ENCODE peak calls at places on chromosomes 12 and 14, in five cellular contexts. A is Peyer's patch, L is lung, Y is ascending aorta, S is upper lobe of right lung. T is an unnamed sample.

GRCh38 chr14:91173867-91174266 is 60.0 kb downstream of the DGLUCY start:
- DNase-seq in A (no peak), L (no peak), Y (no peak), S (no peak), T (no peak)

GRCh38 chr14:56243110-56243509 is 124.9 kb downstream of the PELI2 start:
- DNase-seq in A (no peak), L (no peak), Y (no peak), S (no peak), T (no peak)

GRCh38 chr12:45426294-45426693 is 210.4 kb downstream of the ANO6 start:
- DNase-seq in A (no peak), L (no peak), Y (no peak), S (no peak), T (no peak)

GRCh38 chr14:75456069-75457023 is 28.5 kb downstream of the JDP2 start:
- DNase-seq in A (no peak), L (no peak), Y (no peak), S (no peak), T (peak; percentile 40)

GRCh38 chr14:76090611-76091010 is 61.1 kb upstream of the GPATCH2L start:
- DNase-seq in A (no peak), L (no peak), Y (no peak), S (no peak), T (no peak)

GRCh38 chr14:45698462-45699134 is 445.6 kb upstream of the MIS18BP1 start:
- DNase-seq in A (no peak), L (no peak), Y (no peak), S (no peak), T (peak; percentile 49)

GRCh38 chr14:35229495-35230089 is 62.6 kb upstream of the PSMA6 start:
- DNase-seq in A (no peak), L (no peak), Y (no peak), S (no peak), T (no peak)

GRCh38 chr12:131535779-131536178 is 175.1 kb upstream of the SFSWAP start:
- DNase-seq in A (no peak), L (no peak), Y (no peak), S (no peak), T (no peak)

GRCh38 chr14:76499399-76499798 is 123.5 kb downstream of the ESRRB start:
- DNase-seq in A (no peak), L (no peak), Y (no peak), S (peak; percentile 52), T (no peak)

GRCh38 chr12:95740751-95741150 is 49.8 kb downstream of the NTN4 start:
- DNase-seq in A (no peak), L (no peak), Y (no peak), S (no peak), T (no peak)

GRCh38 chr12:115079760-115080159 is 395.8 kb upstream of the TBX3 start:
- DNase-seq in A (no peak), L (no peak), Y (no peak), S (no peak), T (no peak)

GRCh38 chr12:114684098-114684869 is at the start of gene TBX3:
- DNase-seq in A (peak; percentile 97), L (peak; percentile 88), Y (peak; percentile 95), S (peak; percentile 89), T (peak; percentile 79)

GRCh38 chr14:69327507-69327906 is 67.5 kb downstream of the GALNT16 start:
- DNase-seq in A (peak; percentile 20), L (no peak), Y (peak; percentile 41), S (peak; percentile 43), T (no peak)

GRCh38 chr14:88281447-88281846 is 41.6 kb downstream of the KCNK10 start:
- DNase-seq in A (no peak), L (no peak), Y (no peak), S (no peak), T (peak; percentile 40)

DNA sequence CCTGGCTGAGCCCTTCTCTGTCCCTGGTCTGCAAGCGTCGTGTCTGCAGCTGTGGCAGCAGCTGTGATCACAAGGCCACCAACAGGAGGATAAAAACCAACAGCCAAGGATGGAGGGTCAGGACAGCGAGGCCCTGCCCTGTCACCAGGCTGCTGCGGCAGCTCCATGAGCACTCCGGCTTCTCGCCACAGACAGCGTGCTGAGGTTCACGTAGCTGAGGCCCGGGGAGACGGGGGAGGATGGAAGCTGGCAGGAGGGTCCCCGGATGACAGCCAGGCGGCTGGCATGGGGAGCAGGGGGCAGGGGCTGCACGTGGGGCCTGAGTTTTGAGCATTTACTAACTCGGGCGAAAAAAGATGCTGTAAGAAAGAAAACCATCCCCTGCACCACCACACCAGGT is 5.4 kb downstream of the XRCC3 start:
- DNase-seq in A (no peak), L (no peak), Y (no peak), S (no peak), T (no peak)
- H3K27ac ChIP-seq in A (no peak overlapping the region), L (no peak overlapping the region), Y (no peak overlapping the region), S (no peak overlapping the region), T (no peak overlapping the region)

DNA sequence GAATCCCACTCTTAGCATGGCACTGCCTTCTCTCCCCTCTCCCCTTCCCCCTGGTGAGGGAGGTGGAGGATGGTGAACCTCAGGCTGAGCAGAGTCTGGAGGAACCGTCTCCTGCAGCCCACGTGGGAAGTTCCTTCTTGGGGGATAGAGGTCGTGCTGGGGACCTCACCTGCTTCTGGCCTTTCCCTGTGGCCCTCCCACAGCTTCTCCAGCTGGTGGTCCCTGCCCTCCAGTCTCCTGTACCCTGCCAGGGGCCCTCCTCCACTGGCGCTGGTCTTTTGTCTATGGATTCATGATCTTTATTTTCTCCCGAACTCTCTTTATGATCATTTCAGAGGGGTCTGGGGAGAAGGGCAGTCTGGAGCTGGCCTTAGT is 9.0 kb upstream of the MTA1 start:
- DNase-seq in A (no peak), L (no peak), Y (no peak), S (no peak), T (no peak)
- H3K27me3 ChIP-seq in A (no peaks in the 10 kb centered on the region), L (no peaks in the 10 kb centered on the region), Y (no peaks in the 10 kb centered on the region), S (peaks cover 13% of the 10 kb centered on the region), T (peaks cover 52% of the 10 kb centered on the region)

GRCh38 chr12:3158851-3159465 is 81.8 kb downstream of the TSPAN9 start:
- DNase-seq in A (peak; percentile 29), L (no peak), Y (no peak), S (no peak), T (no peak)

GRCh38 chr12:3157581-3158328 is 80.6 kb downstream of the TSPAN9 start:
- DNase-seq in A (peak; percentile 22), L (no peak), Y (no peak), S (no peak), T (no peak)

GRCh38 chr12:3152892-3153291 is 75.7 kb downstream of the TSPAN9 start:
- DNase-seq in A (peak; percentile 38), L (no peak), Y (no peak), S (peak; percentile 38), T (no peak)

GRCh38 chr12:3154006-3154405 is 76.8 kb downstream of the TSPAN9 start:
- DNase-seq in A (no peak), L (no peak), Y (no peak), S (no peak), T (no peak)

DNA sequence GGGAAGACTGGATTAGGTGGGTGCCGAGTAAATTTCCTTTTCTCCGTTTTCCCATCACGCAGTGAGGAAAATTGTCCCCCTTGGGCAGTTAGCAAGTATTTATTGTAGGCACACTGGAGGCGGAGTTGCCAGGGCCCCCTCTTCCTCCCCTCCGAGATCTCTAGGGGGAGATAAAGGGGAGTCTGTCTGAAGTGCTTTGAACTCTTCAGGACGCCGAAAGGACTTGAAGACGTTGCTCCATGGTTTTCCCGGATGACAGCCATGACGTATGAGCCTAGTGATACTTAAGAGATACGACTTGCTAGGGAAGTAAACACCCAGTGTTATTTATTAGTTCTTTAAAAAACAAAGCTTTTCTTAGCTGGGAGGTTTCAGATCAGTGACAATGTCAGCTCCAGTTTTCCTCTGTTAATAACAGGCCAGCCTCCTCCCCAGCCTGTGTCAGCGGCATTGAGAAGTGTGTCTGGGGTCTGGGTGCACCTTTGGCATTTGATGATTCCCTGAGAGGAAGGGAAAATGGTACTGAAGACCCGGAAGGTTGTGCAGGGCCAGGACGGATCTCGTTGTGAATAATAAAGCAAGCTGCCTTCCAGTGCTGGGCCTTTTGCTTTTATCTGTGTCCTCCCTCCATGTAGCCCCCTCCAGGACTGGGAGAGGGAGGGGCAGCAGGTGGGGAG is 78.7 kb downstream of the TSPAN9 start:
- DNase-seq in A (no peak), L (no peak), Y (no peak), S (no peak), T (no peak)
- H3K27ac ChIP-seq in A (no peak overlapping the region), L (peak overlapping the region; percentile 52), Y (no peak overlapping the region), S (peak overlapping the region; percentile 2), T (no peak overlapping the region)

DNA sequence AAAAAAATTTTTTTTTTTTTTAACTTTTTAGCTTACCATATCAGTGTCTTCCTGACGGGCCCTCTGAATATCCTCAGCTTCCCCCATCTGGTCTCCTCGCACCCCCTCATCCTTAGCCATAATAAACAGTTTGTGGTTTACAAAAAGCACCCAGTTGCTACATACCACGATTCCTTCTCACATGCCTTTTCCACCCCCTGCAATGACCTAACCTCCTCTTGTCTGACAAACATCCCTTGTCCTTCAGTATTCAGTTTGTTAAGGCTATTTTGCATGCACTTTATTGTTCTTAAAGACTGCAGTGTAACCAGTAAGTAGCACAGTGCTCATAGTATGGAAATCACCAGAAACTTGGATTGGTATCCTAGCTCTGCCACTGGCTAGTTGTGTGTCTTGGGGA is 88.4 kb downstream of the PPM1H start:
- DNase-seq in A (no peak), L (no peak), Y (no peak), S (no peak), T (no peak)
- H3K27me3 ChIP-seq in A (no peaks in the 10 kb centered on the region), L (no peaks in the 10 kb centered on the region), Y (no peaks in the 10 kb centered on the region), S (no peaks in the 10 kb centered on the region), T (no peaks in the 10 kb centered on the region)

GRCh38 chr12:4272976-4273650 is 449 bp upstream of the CCND2 start:
- DNase-seq in A (no peak), L (no peak), Y (no peak), S (no peak), T (no peak)

GRCh38 chr12:4272014-4272975 is 1.3 kb upstream of the CCND2 start:
- DNase-seq in A (peak; percentile 88), L (peak; percentile 78), Y (peak; percentile 86), S (peak; percentile 82), T (peak; percentile 63)

GRCh38 chr12:4270670-4271432 is 2.7 kb upstream of the CCND2 start:
- DNase-seq in A (peak; percentile 78), L (peak; percentile 54), Y (peak; percentile 83), S (peak; percentile 78), T (no peak)

GRCh38 chr12:4270016-4270669 is 3.4 kb upstream of the CCND2 start:
- DNase-seq in A (no peak), L (no peak), Y (no peak), S (no peak), T (no peak)

GRCh38 chr12:4271433-4272013 is 2.0 kb upstream of the CCND2 start:
- DNase-seq in A (no peak), L (no peak), Y (no peak), S (no peak), T (no peak)
- H3K27ac ChIP-seq in A (peak overlapping the region; percentile 95), L (peak overlapping the region; percentile 74), Y (peak overlapping the region; percentile 58), S (peak overlapping the region; percentile 64), T (peak overlapping the region; percentile 81)

DNA sequence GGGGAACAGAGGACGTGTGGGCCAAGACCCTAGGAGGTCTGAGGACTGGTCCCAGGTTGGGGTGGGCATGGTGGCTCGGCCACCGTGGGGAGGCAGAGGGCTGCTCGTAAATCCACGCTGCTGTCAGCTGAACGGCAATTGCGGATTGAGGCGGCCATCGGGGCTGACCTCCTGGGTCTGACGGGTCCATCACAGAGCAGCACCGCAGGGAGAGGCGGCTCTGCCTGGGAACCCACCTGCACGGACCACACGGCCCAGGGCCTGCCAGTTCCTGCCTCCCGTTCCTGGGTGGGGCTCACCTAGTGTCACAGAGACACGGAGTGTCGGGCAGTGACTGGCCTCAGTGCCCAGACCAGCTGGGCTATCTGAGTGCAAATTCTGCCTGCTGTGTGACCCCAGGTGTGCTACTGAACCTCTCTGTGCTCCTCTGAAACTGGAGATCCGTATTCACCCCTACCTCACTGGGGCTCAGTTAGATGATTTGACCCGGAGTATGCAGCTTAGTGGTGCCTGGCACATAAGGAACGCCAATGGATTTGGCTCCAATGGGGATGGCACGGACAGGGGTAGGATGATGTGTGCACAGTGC is 53.1 kb downstream of the KIF26A start:
- DNase-seq in A (no peak), L (no peak), Y (no peak), S (no peak), T (no peak)
- H3K27me3 ChIP-seq in A (no peaks in the 10 kb centered on the region), L (no peaks in the 10 kb centered on the region), Y (no peaks in the 10 kb centered on the region), S (no peaks in the 10 kb centered on the region), T (peaks cover 47% of the 10 kb centered on the region)